ENCODE peak calls at places on chromosome 11, in ten cellular contexts. One of them, this sample, is unnamed.

GRCh38 chr11:99316761-99317475 is 296.2 kb downstream of the CNTN5 start:
- DNase-seq in adrenal gland: no peak
- DNase-seq in psoas muscle: peak
- DNase-seq in GM23338: no peak
- DNase-seq in uterus: no peak
- DNase-seq in mesenchymal stem cell: no peak
- DNase-seq in heart right ventricle: peak
- DNase-seq in GM23248: peak
- DNase-seq in substantia nigra: no peak
- DNase-seq in A549: no peak
- DNase-seq in this sample: no peak

GRCh38 chr11:92384316-92384715 is 159.7 kb downstream of the FAT3 start:
- DNase-seq in uterus: no peak
- DNase-seq in A549: no peak
- DNase-seq in substantia nigra: no peak
- DNase-seq in GM23338: no peak
- DNase-seq in adrenal gland: no peak
- DNase-seq in mesenchymal stem cell: peak
- DNase-seq in psoas muscle: no peak
- DNase-seq in GM23248: peak
- DNase-seq in heart right ventricle: no peak
- DNase-seq in this sample: no peak

GRCh38 chr11:104968365-104968855 is at the start of gene CASP4:
- DNase-seq in psoas muscle: no peak
- DNase-seq in mesenchymal stem cell: peak
- DNase-seq in substantia nigra: no peak
- DNase-seq in adrenal gland: peak
- DNase-seq in A549: peak
- DNase-seq in GM23338: no peak
- DNase-seq in heart right ventricle: peak
- DNase-seq in GM23248: peak
- DNase-seq in uterus: peak
- DNase-seq in this sample: no peak

GRCh38 chr11:88484873-88485621 is 147.5 kb upstream of the CTSC start:
- DNase-seq in mesenchymal stem cell: peak
- DNase-seq in GM23248: peak
- DNase-seq in A549: peak
- DNase-seq in GM23338: peak
- DNase-seq in psoas muscle: no peak
- DNase-seq in adrenal gland: peak
- DNase-seq in heart right ventricle: no peak
- DNase-seq in substantia nigra: no peak
- DNase-seq in uterus: no peak
- DNase-seq in this sample: peak

GRCh38 chr11:106197438-106197837 is 120.0 kb downstream of the AASDHPPT start:
- DNase-seq in substantia nigra: no peak
- DNase-seq in A549: no peak
- DNase-seq in GM23338: no peak
- DNase-seq in GM23248: no peak
- DNase-seq in uterus: no peak
- DNase-seq in mesenchymal stem cell: no peak
- DNase-seq in adrenal gland: no peak
- DNase-seq in heart right ventricle: no peak
- DNase-seq in psoas muscle: no peak
- DNase-seq in this sample: no peak

GRCh38 chr11:29458252-29458651 is 558.6 kb downstream of the KCNA4 start:
- DNase-seq in heart right ventricle: no peak
- DNase-seq in uterus: no peak
- DNase-seq in A549: no peak
- DNase-seq in GM23338: no peak
- DNase-seq in substantia nigra: no peak
- DNase-seq in mesenchymal stem cell: no peak
- DNase-seq in GM23248: no peak
- DNase-seq in psoas muscle: no peak
- DNase-seq in adrenal gland: no peak
- DNase-seq in this sample: no peak

GRCh38 chr11:131195801-131196517 is 174.5 kb upstream of the NTM start:
- DNase-seq in A549: no peak
- DNase-seq in substantia nigra: no peak
- DNase-seq in heart right ventricle: peak
- DNase-seq in adrenal gland: peak
- DNase-seq in uterus: peak
- DNase-seq in GM23248: peak
- DNase-seq in GM23338: no peak
- DNase-seq in psoas muscle: peak
- DNase-seq in mesenchymal stem cell: no peak
- DNase-seq in this sample: no peak

GRCh38 chr11:79092791-79093313 is 348.0 kb downstream of the TENM4 start:
- DNase-seq in heart right ventricle: peak
- DNase-seq in substantia nigra: no peak
- DNase-seq in adrenal gland: no peak
- DNase-seq in GM23338: no peak
- DNase-seq in A549: no peak
- DNase-seq in psoas muscle: no peak
- DNase-seq in mesenchymal stem cell: peak
- DNase-seq in uterus: peak
- DNase-seq in GM23248: peak
- DNase-seq in this sample: peak

GRCh38 chr11:66076561-66076960 is 6.5 kb downstream of the PACS1 start:
- DNase-seq in GM23338: no peak
- DNase-seq in psoas muscle: no peak
- DNase-seq in uterus: no peak
- DNase-seq in heart right ventricle: no peak
- DNase-seq in substantia nigra: no peak
- DNase-seq in GM23248: no peak
- DNase-seq in adrenal gland: no peak
- DNase-seq in A549: no peak
- DNase-seq in mesenchymal stem cell: no peak
- DNase-seq in this sample: no peak

GRCh38 chr11:103737791-103738190 is 298.6 kb upstream of the DDI1 start:
- DNase-seq in psoas muscle: no peak
- DNase-seq in substantia nigra: no peak
- DNase-seq in adrenal gland: no peak
- DNase-seq in GM23248: no peak
- DNase-seq in uterus: no peak
- DNase-seq in mesenchymal stem cell: no peak
- DNase-seq in GM23338: peak
- DNase-seq in A549: no peak
- DNase-seq in heart right ventricle: peak
- DNase-seq in this sample: no peak

GRCh38 chr11:128474036-128474874 is 113.1 kb downstream of the ETS1 start:
- DNase-seq in GM23248: peak
- DNase-seq in substantia nigra: no peak
- DNase-seq in heart right ventricle: no peak
- DNase-seq in mesenchymal stem cell: no peak
- DNase-seq in GM23338: no peak
- DNase-seq in uterus: no peak
- DNase-seq in adrenal gland: no peak
- DNase-seq in A549: no peak
- DNase-seq in psoas muscle: no peak
- DNase-seq in this sample: no peak

GRCh38 chr11:7516488-7516887 is 2.7 kb downstream of the PPFIBP2 start:
- DNase-seq in substantia nigra: no peak
- DNase-seq in uterus: no peak
- DNase-seq in mesenchymal stem cell: no peak
- DNase-seq in psoas muscle: no peak
- DNase-seq in A549: no peak
- DNase-seq in adrenal gland: no peak
- DNase-seq in heart right ventricle: no peak
- DNase-seq in GM23338: no peak
- DNase-seq in GM23248: no peak
- DNase-seq in this sample: no peak

GRCh38 chr11:66877585-66877984 is 20.7 kb downstream of the LRFN4 start:
- DNase-seq in adrenal gland: no peak
- DNase-seq in psoas muscle: no peak
- DNase-seq in GM23248: peak
- DNase-seq in GM23338: no peak
- DNase-seq in heart right ventricle: no peak
- DNase-seq in substantia nigra: no peak
- DNase-seq in A549: no peak
- DNase-seq in uterus: no peak
- DNase-seq in mesenchymal stem cell: no peak
- DNase-seq in this sample: no peak

GRCh38 chr11:111918390-111919256 is at the start of gene C11orf52:
- DNase-seq in substantia nigra: no peak
- DNase-seq in mesenchymal stem cell: peak
- DNase-seq in A549: no peak
- DNase-seq in GM23338: peak
- DNase-seq in adrenal gland: no peak
- DNase-seq in uterus: no peak
- DNase-seq in psoas muscle: peak
- DNase-seq in heart right ventricle: peak
- DNase-seq in GM23248: peak
- DNase-seq in this sample: peak

GRCh38 chr11:134229131-134229790 is 4.8 kb downstream of the VPS26B start:
- DNase-seq in mesenchymal stem cell: no peak
- DNase-seq in uterus: no peak
- DNase-seq in adrenal gland: no peak
- DNase-seq in A549: no peak
- DNase-seq in GM23338: no peak
- DNase-seq in heart right ventricle: no peak
- DNase-seq in substantia nigra: no peak
- DNase-seq in psoas muscle: no peak
- DNase-seq in GM23248: peak
- DNase-seq in this sample: no peak

GRCh38 chr11:43172477-43172876 is 139.3 kb upstream of the API5 start:
- DNase-seq in uterus: no peak
- DNase-seq in GM23248: no peak
- DNase-seq in mesenchymal stem cell: no peak
- DNase-seq in heart right ventricle: no peak
- DNase-seq in A549: no peak
- DNase-seq in substantia nigra: no peak
- DNase-seq in adrenal gland: no peak
- DNase-seq in psoas muscle: no peak
- DNase-seq in GM23338: no peak
- DNase-seq in this sample: no peak

GRCh38 chr11:63535734-63536133 is 874 bp upstream of the PLAAT4 start:
- DNase-seq in uterus: no peak
- DNase-seq in mesenchymal stem cell: no peak
- DNase-seq in adrenal gland: no peak
- DNase-seq in A549: no peak
- DNase-seq in GM23338: no peak
- DNase-seq in psoas muscle: no peak
- DNase-seq in substantia nigra: no peak
- DNase-seq in GM23248: no peak
- DNase-seq in heart right ventricle: no peak
- DNase-seq in this sample: no peak

DNA sequence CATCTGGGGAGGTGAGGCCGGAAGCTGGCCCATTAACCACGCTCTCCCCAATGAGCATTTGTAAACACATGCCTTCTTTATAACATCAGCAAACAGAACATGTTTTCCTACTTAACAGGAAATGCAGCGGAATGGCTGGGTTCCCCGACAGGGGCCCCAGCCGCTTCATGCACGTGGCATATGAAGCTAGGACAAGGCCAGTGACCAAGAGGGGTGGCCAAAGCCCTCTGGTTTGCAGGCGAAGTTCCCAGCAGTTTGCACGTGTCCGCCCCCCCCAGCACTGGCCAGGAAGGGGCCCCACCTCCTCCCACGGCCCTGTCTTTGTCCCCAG is 38.7 kb upstream of the LINC01488 start:
- DNase-seq in GM23248: peak
- DNase-seq in heart right ventricle: peak
- DNase-seq in A549: no peak
- DNase-seq in uterus: no peak
- DNase-seq in GM23338: peak
- DNase-seq in substantia nigra: no peak
- DNase-seq in adrenal gland: peak
- DNase-seq in psoas muscle: no peak
- DNase-seq in mesenchymal stem cell: peak
- DNase-seq in this sample: no peak
- H3K27ac ChIP-seq in GM23248: peak
- H3K27ac ChIP-seq in heart right ventricle: peak
- H3K27ac ChIP-seq in A549: peak
- H3K27ac ChIP-seq in uterus: peak
- H3K27ac ChIP-seq in GM23338: peak
- H3K27ac ChIP-seq in substantia nigra: peak
- H3K27ac ChIP-seq in adrenal gland: no peak
- H3K27ac ChIP-seq in psoas muscle: peak
- H3K27ac ChIP-seq in mesenchymal stem cell: peak
- H3K27ac ChIP-seq in this sample: peak

GRCh38 chr11:115084191-115084590 is 405.9 kb downstream of the NXPE2 start:
- DNase-seq in heart right ventricle: no peak
- DNase-seq in uterus: no peak
- DNase-seq in GM23248: no peak
- DNase-seq in mesenchymal stem cell: no peak
- DNase-seq in psoas muscle: no peak
- DNase-seq in substantia nigra: no peak
- DNase-seq in GM23338: no peak
- DNase-seq in A549: no peak
- DNase-seq in adrenal gland: no peak
- DNase-seq in this sample: no peak
- H3K27ac ChIP-seq in heart right ventricle: no peak
- H3K27ac ChIP-seq in uterus: no peak
- H3K27ac ChIP-seq in GM23248: no peak
- H3K27ac ChIP-seq in mesenchymal stem cell: no peak
- H3K27ac ChIP-seq in psoas muscle: no peak
- H3K27ac ChIP-seq in substantia nigra: no peak
- H3K27ac ChIP-seq in GM23338: no peak
- H3K27ac ChIP-seq in A549: no peak
- H3K27ac ChIP-seq in adrenal gland: no peak
- H3K27ac ChIP-seq in this sample: no peak

DNA sequence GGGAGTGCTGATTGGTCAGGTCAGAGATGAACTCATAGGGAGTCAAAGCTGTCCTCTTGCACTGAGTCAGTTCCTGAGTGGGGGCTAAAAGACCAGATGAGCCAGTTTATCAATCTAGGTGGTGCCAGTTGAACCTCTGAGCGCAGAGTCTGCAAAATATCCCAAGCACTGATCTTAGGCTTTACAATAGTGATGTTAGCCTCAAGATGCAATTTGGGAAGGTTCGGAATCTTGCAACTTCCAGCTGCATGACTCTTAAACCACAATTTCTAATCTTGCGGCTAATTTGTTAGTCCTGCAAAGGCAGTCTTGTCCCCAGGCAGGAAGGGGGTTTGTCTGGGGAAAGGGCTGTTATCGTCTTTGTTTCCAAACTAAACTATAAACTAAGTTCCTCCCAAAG is 92.3 kb upstream of the PARVA start:
- DNase-seq in mesenchymal stem cell: peak
- DNase-seq in uterus: no peak
- DNase-seq in GM23338: no peak
- DNase-seq in substantia nigra: no peak
- DNase-seq in adrenal gland: no peak
- DNase-seq in heart right ventricle: no peak
- DNase-seq in GM23248: peak
- DNase-seq in psoas muscle: no peak
- DNase-seq in A549: no peak
- DNase-seq in this sample: no peak
- H3K27ac ChIP-seq in mesenchymal stem cell: peak
- H3K27ac ChIP-seq in uterus: no peak
- H3K27ac ChIP-seq in GM23338: no peak
- H3K27ac ChIP-seq in substantia nigra: no peak
- H3K27ac ChIP-seq in adrenal gland: no peak
- H3K27ac ChIP-seq in heart right ventricle: no peak
- H3K27ac ChIP-seq in GM23248: peak
- H3K27ac ChIP-seq in psoas muscle: no peak
- H3K27ac ChIP-seq in A549: peak
- H3K27ac ChIP-seq in this sample: peak

DNA sequence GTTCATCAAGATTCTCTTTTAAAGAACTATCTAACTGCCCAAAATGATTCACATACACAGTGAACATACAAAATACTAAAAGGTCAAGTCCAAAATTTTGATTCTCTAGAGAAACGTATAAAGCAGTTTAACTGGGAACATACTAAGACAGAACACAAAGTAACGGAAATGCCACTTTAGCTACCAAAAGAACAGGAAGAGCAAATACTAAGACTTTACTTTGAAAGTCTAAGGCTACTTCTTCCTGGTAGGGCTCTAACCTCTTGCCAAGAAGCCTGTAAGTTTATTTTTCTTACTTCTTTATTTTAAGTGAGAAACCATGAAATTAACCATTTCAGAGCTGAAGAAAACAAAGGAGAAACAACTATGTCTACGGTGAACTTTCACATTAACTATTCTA is 6.2 kb downstream of the PICALM start:
- DNase-seq in A549: no peak
- DNase-seq in GM23338: peak
- DNase-seq in heart right ventricle: no peak
- DNase-seq in mesenchymal stem cell: peak
- DNase-seq in uterus: no peak
- DNase-seq in GM23248: peak
- DNase-seq in adrenal gland: no peak
- DNase-seq in psoas muscle: no peak
- DNase-seq in substantia nigra: no peak
- DNase-seq in this sample: no peak
- H3K27ac ChIP-seq in A549: no peak
- H3K27ac ChIP-seq in GM23338: no peak
- H3K27ac ChIP-seq in heart right ventricle: no peak
- H3K27ac ChIP-seq in mesenchymal stem cell: no peak
- H3K27ac ChIP-seq in uterus: peak
- H3K27ac ChIP-seq in GM23248: peak
- H3K27ac ChIP-seq in adrenal gland: no peak
- H3K27ac ChIP-seq in psoas muscle: peak
- H3K27ac ChIP-seq in substantia nigra: no peak
- H3K27ac ChIP-seq in this sample: no peak

This sample was measured in epithelial cell of prostate.